ENCODE peak calls at places on chromosomes 11 and 22, in eight cellular contexts. One of them, this sample, is unnamed.

GRCh38 chr22:49091451-49091850 is 736.2 kb downstream of the BRD1 start:
- DNase-seq in CD8-positive, alpha-beta T cell: no peak
- DNase-seq in transverse colon: no peak
- DNase-seq in colonic mucosa: no peak
- DNase-seq in left ventricle myocardium inferior: no peak
- DNase-seq in A549: no peak
- DNase-seq in cardiac muscle cell: no peak
- DNase-seq in prostate gland: no peak
- DNase-seq in this sample: no peak

GRCh38 chr11:128824199-128825049 is 42.7 kb downstream of the KCNJ1 start:
- DNase-seq in prostate gland: no peak
- DNase-seq in colonic mucosa: no peak
- DNase-seq in left ventricle myocardium inferior: no peak
- DNase-seq in A549: no peak
- DNase-seq in CD8-positive, alpha-beta T cell: no peak
- DNase-seq in cardiac muscle cell: no peak
- DNase-seq in transverse colon: no peak
- DNase-seq in this sample: no peak

GRCh38 chr11:87926250-87926970 is 248.8 kb downstream of the RAB38 start:
- DNase-seq in left ventricle myocardium inferior: no peak
- DNase-seq in transverse colon: no peak
- DNase-seq in prostate gland: no peak
- DNase-seq in colonic mucosa: no peak
- DNase-seq in CD8-positive, alpha-beta T cell: no peak
- DNase-seq in A549: no peak
- DNase-seq in cardiac muscle cell: no peak
- DNase-seq in this sample: no peak

GRCh38 chr22:47357086-47357485 is 594.6 kb downstream of the TBC1D22A start:
- DNase-seq in left ventricle myocardium inferior: no peak
- DNase-seq in transverse colon: no peak
- DNase-seq in colonic mucosa: no peak
- DNase-seq in prostate gland: no peak
- DNase-seq in cardiac muscle cell: no peak
- DNase-seq in CD8-positive, alpha-beta T cell: no peak
- DNase-seq in A549: no peak
- DNase-seq in this sample: no peak

GRCh38 chr11:45662665-45663485 is 2.5 kb downstream of the CHST1 start:
- DNase-seq in left ventricle myocardium inferior: no peak
- DNase-seq in prostate gland: no peak
- DNase-seq in CD8-positive, alpha-beta T cell: no peak
- DNase-seq in A549: peak
- DNase-seq in transverse colon: no peak
- DNase-seq in cardiac muscle cell: no peak
- DNase-seq in colonic mucosa: no peak
- DNase-seq in this sample: no peak

GRCh38 chr11:129639300-129639699 is 176.3 kb upstream of the TMEM45B start:
- DNase-seq in left ventricle myocardium inferior: no peak
- DNase-seq in prostate gland: no peak
- DNase-seq in A549: peak
- DNase-seq in colonic mucosa: no peak
- DNase-seq in CD8-positive, alpha-beta T cell: no peak
- DNase-seq in cardiac muscle cell: no peak
- DNase-seq in transverse colon: no peak
- DNase-seq in this sample: no peak

GRCh38 chr11:111795333-111795985 is 29.3 kb upstream of the PPP2R1B start:
- DNase-seq in cardiac muscle cell: no peak
- DNase-seq in transverse colon: no peak
- DNase-seq in left ventricle myocardium inferior: no peak
- DNase-seq in CD8-positive, alpha-beta T cell: no peak
- DNase-seq in A549: no peak
- DNase-seq in prostate gland: no peak
- DNase-seq in colonic mucosa: no peak
- DNase-seq in this sample: no peak

GRCh38 chr11:35135222-35135621 is 3.7 kb upstream of the CD44 start:
- DNase-seq in cardiac muscle cell: no peak
- DNase-seq in A549: no peak
- DNase-seq in transverse colon: no peak
- DNase-seq in prostate gland: no peak
- DNase-seq in colonic mucosa: no peak
- DNase-seq in CD8-positive, alpha-beta T cell: no peak
- DNase-seq in left ventricle myocardium inferior: no peak
- DNase-seq in this sample: no peak

GRCh38 chr11:9461760-9462134 is 935 bp downstream of the ZNF143 start:
- DNase-seq in CD8-positive, alpha-beta T cell: no peak
- DNase-seq in left ventricle myocardium inferior: no peak
- DNase-seq in colonic mucosa: no peak
- DNase-seq in transverse colon: no peak
- DNase-seq in cardiac muscle cell: no peak
- DNase-seq in A549: peak
- DNase-seq in prostate gland: no peak
- DNase-seq in this sample: no peak

GRCh38 chr11:9461068-9461759 is 402 bp downstream of the ZNF143 start:
- DNase-seq in CD8-positive, alpha-beta T cell: peak
- DNase-seq in A549: peak
- DNase-seq in transverse colon: peak
- DNase-seq in left ventricle myocardium inferior: peak
- DNase-seq in colonic mucosa: peak
- DNase-seq in cardiac muscle cell: peak
- DNase-seq in prostate gland: peak
- DNase-seq in this sample: peak

GRCh38 chr11:9462172-9462799 is 1.5 kb downstream of the ZNF143 start:
- DNase-seq in left ventricle myocardium inferior: no peak
- DNase-seq in A549: no peak
- DNase-seq in prostate gland: no peak
- DNase-seq in colonic mucosa: no peak
- DNase-seq in transverse colon: no peak
- DNase-seq in cardiac muscle cell: no peak
- DNase-seq in CD8-positive, alpha-beta T cell: no peak
- DNase-seq in this sample: no peak

GRCh38 chr11:9460322-9461067 is at the start of gene ZNF143:
- DNase-seq in transverse colon: peak
- DNase-seq in prostate gland: peak
- DNase-seq in left ventricle myocardium inferior: peak
- DNase-seq in A549: peak
- DNase-seq in colonic mucosa: peak
- DNase-seq in CD8-positive, alpha-beta T cell: peak
- DNase-seq in cardiac muscle cell: peak
- DNase-seq in this sample: peak

GRCh38 chr11:9462806-9463537 is 2.2 kb downstream of the ZNF143 start:
- DNase-seq in transverse colon: no peak
- DNase-seq in left ventricle myocardium inferior: no peak
- DNase-seq in A549: no peak
- DNase-seq in colonic mucosa: no peak
- DNase-seq in cardiac muscle cell: no peak
- DNase-seq in prostate gland: no peak
- DNase-seq in CD8-positive, alpha-beta T cell: no peak
- DNase-seq in this sample: no peak
- H3K4me3 ChIP-seq in transverse colon: no peak
- H3K4me3 ChIP-seq in left ventricle myocardium inferior: peak
- H3K4me3 ChIP-seq in A549: no peak
- H3K4me3 ChIP-seq in colonic mucosa: peak
- H3K4me3 ChIP-seq in cardiac muscle cell: no peak
- H3K4me3 ChIP-seq in prostate gland: no peak
- H3K4me3 ChIP-seq in CD8-positive, alpha-beta T cell: no peak
- H3K4me3 ChIP-seq in this sample: no peak

GRCh38 chr11:76444384-76445121 is at the start of gene EMSY:
- DNase-seq in CD8-positive, alpha-beta T cell: peak
- DNase-seq in colonic mucosa: peak
- DNase-seq in transverse colon: peak
- DNase-seq in A549: peak
- DNase-seq in left ventricle myocardium inferior: peak
- DNase-seq in prostate gland: peak
- DNase-seq in cardiac muscle cell: peak
- DNase-seq in this sample: peak

GRCh38 chr11:76448506-76448905 is 3.7 kb downstream of the EMSY start:
- DNase-seq in left ventricle myocardium inferior: no peak
- DNase-seq in transverse colon: no peak
- DNase-seq in CD8-positive, alpha-beta T cell: no peak
- DNase-seq in colonic mucosa: no peak
- DNase-seq in cardiac muscle cell: no peak
- DNase-seq in prostate gland: no peak
- DNase-seq in A549: no peak
- DNase-seq in this sample: no peak

GRCh38 chr11:76444065-76444383 is 794 bp upstream of the EMSY start:
- DNase-seq in A549: no peak
- DNase-seq in transverse colon: no peak
- DNase-seq in prostate gland: no peak
- DNase-seq in cardiac muscle cell: no peak
- DNase-seq in colonic mucosa: no peak
- DNase-seq in left ventricle myocardium inferior: no peak
- DNase-seq in CD8-positive, alpha-beta T cell: no peak
- DNase-seq in this sample: no peak

GRCh38 chr11:76443254-76443935 is 1.4 kb upstream of the EMSY start:
- DNase-seq in transverse colon: no peak
- DNase-seq in CD8-positive, alpha-beta T cell: no peak
- DNase-seq in A549: no peak
- DNase-seq in left ventricle myocardium inferior: no peak
- DNase-seq in prostate gland: no peak
- DNase-seq in cardiac muscle cell: no peak
- DNase-seq in colonic mucosa: no peak
- DNase-seq in this sample: no peak

DNA sequence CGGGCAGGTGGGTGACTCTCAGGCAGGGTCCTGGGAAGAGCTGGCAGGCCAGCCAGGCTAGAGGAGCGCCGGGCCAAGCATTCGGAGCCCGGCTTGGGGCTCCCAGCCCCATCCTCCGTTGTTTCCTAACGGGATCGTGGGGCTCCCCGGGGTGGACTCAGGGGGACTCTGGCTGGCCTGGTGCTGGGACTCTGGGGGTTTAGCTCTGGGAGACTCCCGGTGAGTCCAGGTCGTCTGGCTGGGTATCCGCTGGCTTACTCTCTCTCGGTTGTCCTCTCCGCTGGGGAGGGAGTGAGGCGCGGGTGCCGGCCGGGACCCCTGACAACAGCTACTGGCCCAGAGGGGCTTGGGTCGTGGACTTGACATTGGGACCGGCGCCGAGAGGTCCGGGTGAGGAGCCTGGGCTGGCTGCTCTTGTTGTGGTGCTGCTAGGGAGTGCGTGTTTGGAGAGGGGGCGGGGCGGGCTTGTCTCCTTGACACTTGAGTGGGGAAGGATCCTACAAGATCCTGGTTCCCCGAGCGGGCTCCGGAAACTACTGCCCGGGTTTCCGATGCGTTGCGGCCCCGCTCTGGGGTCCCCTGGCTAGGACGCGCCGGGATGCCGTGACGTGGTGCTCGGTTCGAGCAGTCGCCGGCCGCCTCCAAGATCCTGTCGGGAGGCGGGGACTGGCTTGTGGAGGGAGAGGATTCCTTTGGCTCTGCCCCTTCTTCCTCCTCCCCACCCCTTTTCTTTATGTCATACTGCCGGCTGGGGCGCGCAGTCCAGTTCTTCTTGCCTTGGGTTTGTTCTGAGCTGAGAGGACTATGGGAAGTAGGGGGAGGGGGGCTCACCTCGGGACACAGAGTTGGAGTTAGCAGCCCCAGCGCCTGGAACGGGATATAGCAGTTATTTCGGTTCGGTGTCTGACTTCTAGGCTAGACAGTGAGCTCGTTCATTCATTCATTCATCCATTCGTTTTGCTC is 585 bp downstream of the EMSY start:
- DNase-seq in colonic mucosa: peak
- DNase-seq in left ventricle myocardium inferior: peak
- DNase-seq in prostate gland: peak
- DNase-seq in cardiac muscle cell: peak
- DNase-seq in transverse colon: peak
- DNase-seq in CD8-positive, alpha-beta T cell: peak
- DNase-seq in A549: peak
- DNase-seq in this sample: peak
- TF ChIP-seq CTCF in colonic mucosa: no peak
- TF ChIP-seq CTCF in left ventricle myocardium inferior: peak
- TF ChIP-seq CTCF in prostate gland: no peak
- TF ChIP-seq CTCF in cardiac muscle cell: no peak
- TF ChIP-seq CTCF in transverse colon: no peak
- TF ChIP-seq CTCF in CD8-positive, alpha-beta T cell: no peak
- TF ChIP-seq CTCF in A549: no peak
- TF ChIP-seq CTCF in this sample: peak

DNA sequence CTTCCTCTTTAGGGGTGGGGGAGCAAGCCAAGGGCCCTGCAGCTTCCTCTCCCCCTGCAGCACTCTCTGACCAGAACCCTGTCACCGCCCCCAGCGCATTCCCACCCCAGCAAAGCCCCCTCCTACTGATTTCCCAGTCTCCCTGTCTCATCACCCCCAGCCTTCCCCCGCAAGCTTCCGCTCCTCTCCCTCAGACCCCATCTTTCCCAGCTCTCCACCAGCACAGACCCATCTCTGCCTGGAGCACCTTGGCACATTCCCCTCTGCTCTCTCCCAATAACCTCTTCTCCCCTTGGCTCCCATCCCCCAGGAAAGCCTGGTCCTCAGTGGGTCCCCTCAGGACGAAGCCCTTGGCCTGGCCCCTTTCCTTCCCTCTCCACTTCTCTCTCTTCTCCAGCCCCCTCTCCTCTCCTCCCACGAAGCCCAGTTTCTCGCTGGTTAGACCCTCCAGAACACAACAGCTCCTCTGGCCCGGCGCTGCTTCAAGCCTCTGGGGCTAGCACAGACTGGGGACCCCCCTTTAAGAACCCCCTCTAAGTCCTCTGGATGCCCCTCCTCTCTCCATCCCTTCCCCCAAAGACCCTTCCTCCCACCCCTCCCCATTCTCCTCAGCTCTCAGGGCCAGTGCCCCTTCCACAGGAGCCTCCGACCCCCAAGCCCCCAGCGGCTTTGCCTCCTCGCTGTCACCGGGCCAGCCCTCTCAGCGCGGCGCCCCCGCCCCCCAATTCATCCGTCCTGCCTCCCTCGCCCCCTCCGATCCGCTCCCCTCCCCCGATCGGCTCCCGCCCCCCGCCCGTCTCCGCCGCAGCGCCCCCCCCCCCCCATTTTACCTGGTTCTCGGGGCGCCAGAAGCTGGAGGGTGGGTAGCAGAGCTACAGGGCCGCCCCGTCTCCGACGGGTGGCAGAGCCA is 601 bp downstream of the NRXN2 start:
- DNase-seq in left ventricle myocardium inferior: no peak
- DNase-seq in A549: no peak
- DNase-seq in CD8-positive, alpha-beta T cell: no peak
- DNase-seq in cardiac muscle cell: no peak
- DNase-seq in prostate gland: no peak
- DNase-seq in transverse colon: no peak
- DNase-seq in colonic mucosa: no peak
- DNase-seq in this sample: no peak
- H3K4me3 ChIP-seq in left ventricle myocardium inferior: peak
- H3K4me3 ChIP-seq in A549: no peak
- H3K4me3 ChIP-seq in CD8-positive, alpha-beta T cell: no peak
- H3K4me3 ChIP-seq in cardiac muscle cell: no peak
- H3K4me3 ChIP-seq in prostate gland: no peak
- H3K4me3 ChIP-seq in transverse colon: no peak
- H3K4me3 ChIP-seq in colonic mucosa: no peak
- H3K4me3 ChIP-seq in this sample: no peak

DNA sequence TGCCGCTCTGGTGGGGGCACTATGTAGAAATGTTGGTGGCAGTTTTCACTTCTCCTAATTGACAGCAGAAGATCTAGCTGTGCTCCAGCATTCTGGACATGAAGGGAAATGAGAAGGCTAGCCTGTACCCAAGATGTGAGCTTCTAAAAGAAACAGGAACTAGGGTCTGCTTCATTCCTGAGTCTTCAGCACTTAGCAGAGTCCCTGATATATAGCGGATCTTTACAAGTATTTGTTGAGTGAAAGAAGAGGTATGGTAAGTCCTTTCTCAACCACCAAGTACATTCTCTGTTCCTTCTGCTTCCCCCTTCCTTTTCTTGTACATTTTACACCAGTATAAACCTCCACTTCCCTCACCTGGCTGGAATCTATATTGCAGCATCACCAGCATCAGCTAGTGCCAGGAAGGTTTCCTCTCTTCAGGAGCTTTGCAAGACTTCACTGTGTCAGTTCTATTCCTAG is 408.3 kb upstream of the CADM1 start:
- DNase-seq in CD8-positive, alpha-beta T cell: no peak
- DNase-seq in transverse colon: no peak
- DNase-seq in cardiac muscle cell: peak
- DNase-seq in colonic mucosa: no peak
- DNase-seq in prostate gland: no peak
- DNase-seq in left ventricle myocardium inferior: no peak
- DNase-seq in A549: no peak
- DNase-seq in this sample: no peak
- TF ChIP-seq CTCF in CD8-positive, alpha-beta T cell: no peak
- TF ChIP-seq CTCF in transverse colon: no peak
- TF ChIP-seq CTCF in cardiac muscle cell: no peak
- TF ChIP-seq CTCF in colonic mucosa: no peak
- TF ChIP-seq CTCF in prostate gland: no peak
- TF ChIP-seq CTCF in left ventricle myocardium inferior: peak
- TF ChIP-seq CTCF in A549: no peak
- TF ChIP-seq CTCF in this sample: peak